ENCODE peak calls at places on chromosomes 11 and 22, in seven cellular contexts. U is stimulated activated CD4-positive, alpha-beta T cell treated with anti-CD3 and anti-CD28 coated beads, Interleukin-2, amount 100 ng/mL, for 48 hours; D is fibroblast of lung; X is HT1080; S is activated naive CD4-positive, alpha-beta T cell treated with anti-CD3 and anti-CD28 coated beads, Interleukin-2, amount 10 ng/mL, durations not matched to agents 7 days and 5 days; I is kidney glomerular epithelial cell; L is lower leg skin. E is an unnamed sample.

GRCh38 chr11:116481126-116481644 is 291.6 kb downstream of the BUD13 start:
- DNase-seq in S (no peak), U (no peak), D (no peak), X (no peak), L (no peak), I (no peak), E (no peak)

GRCh38 chr11:123246749-123247497 is 51.9 kb upstream of the CLMP start:
- DNase-seq in D (peak; percentile 64), X (peak; percentile 71), I (peak; percentile 56), L (peak; percentile 58), S (peak; percentile 89), U (peak; percentile 84), E (peak; percentile 77)

GRCh38 chr11:32056445-32056844 is 34.4 kb upstream of the RCN1 start:
- DNase-seq in U (no peak), X (peak; percentile 89), S (no peak), I (no peak), D (peak; percentile 67), L (peak; percentile 17), E (no peak)

GRCh38 chr22:17788528-17789378 is 14.5 kb upstream of the BID start:
- DNase-seq in S (no peak), I (no peak), X (no peak), D (no peak), L (no peak), U (no peak), E (no peak)

GRCh38 chr11:85699957-85700741 is 14.2 kb upstream of the CCDC89 start:
- DNase-seq in X (no peak), S (no peak), D (no peak), I (no peak), U (no peak), L (no peak), E (no peak)

GRCh38 chr11:444397-445144 is 2.8 kb upstream of the ANO9 start:
- DNase-seq in X (no peak), I (peak; percentile 12), U (no peak), D (peak; percentile 34), S (no peak), L (peak; percentile 40), E (no peak)

GRCh38 chr22:31532060-31532459 is 35.7 kb downstream of the SFI1 start:
- DNase-seq in U (no peak), S (no peak), X (no peak), L (no peak), I (no peak), D (peak; percentile 59), E (no peak)

GRCh38 chr11:128776434-128777284 is 82.8 kb downstream of the FLI1 start:
- DNase-seq in X (no peak), U (peak; percentile 41), D (peak; percentile 45), L (no peak), I (no peak), S (peak; percentile 33), E (no peak)

GRCh38 chr11:21814169-21814568 is 378.7 kb upstream of the ANO5 start:
- DNase-seq in X (peak; percentile 88), S (no peak), I (no peak), D (peak; percentile 2), U (no peak), L (no peak), E (no peak)

GRCh38 chr11:123755344-123755743 is 1.0 kb upstream of the OR6X1 start:
- DNase-seq in X (no peak), U (no peak), L (no peak), D (no peak), I (no peak), S (no peak), E (no peak)

GRCh38 chr22:46432164-46433068 is 96.9 kb downstream of the TRMU start:
- DNase-seq in S (peak; percentile 73), I (no peak), L (no peak), X (no peak), D (no peak), U (peak; percentile 4), E (no peak)

GRCh38 chr22:46653596-46653995 is 33.4 kb downstream of the GRAMD4 start:
- DNase-seq in U (peak; percentile 24), X (no peak), I (no peak), L (no peak), D (no peak), S (no peak), E (no peak)

GRCh38 chr11:125091247-125091876 is 20.1 kb downstream of the TMEM218 start:
- DNase-seq in S (no peak), X (peak; percentile 70), U (no peak), D (peak; percentile 71), I (peak; percentile 82), L (no peak), E (no peak)

GRCh38 chr11:130480166-130480565 is 31.7 kb downstream of the ADAMTS15 start:
- DNase-seq in X (no peak), U (no peak), S (no peak), I (no peak), D (peak; percentile 92), L (no peak), E (no peak)

GRCh38 chr11:64971421-64972233 is at the start of gene MAJIN:
- DNase-seq in U (peak; percentile 89), S (peak; percentile 89), D (peak; percentile 50), I (peak; percentile 6), X (no peak), L (peak; percentile 49), E (peak; percentile 86)

GRCh38 chr22:35582861-35583670 is 34.1 kb downstream of the MB start:
- DNase-seq in S (peak; percentile 64), I (peak; percentile 72), D (peak; percentile 53), L (peak; percentile 34), X (peak; percentile 70), U (peak; percentile 44), E (peak; percentile 62)

GRCh38 chr11:50037282-50037681 is 4.6 kb downstream of the OR4C45 start:
- DNase-seq in D (no peak), L (no peak), S (no peak), I (no peak), U (no peak), X (no peak), E (no peak)

GRCh38 chr11:14894657-14895598 is 2.9 kb upstream of the CYP2R1 start:
- DNase-seq in L (peak; percentile 60), D (no peak), S (peak; percentile 30), I (no peak), U (no peak), X (no peak), E (peak; percentile 61)

GRCh38 chr11:125457814-125458343 is 38.2 kb downstream of the FEZ1 start:
- DNase-seq in S (no peak), U (no peak), I (no peak), L (peak; percentile 23), D (peak; percentile 91), X (peak; percentile 15), E (no peak)

GRCh38 chr11:64371201-64371600 is 12.2 kb downstream of the RPS6KA4 start:
- DNase-seq in U (no peak), L (no peak), X (no peak), S (no peak), I (no peak), D (no peak), E (no peak)

GRCh38 chr22:17086750-17087149 is 1.9 kb downstream of the IL17RA start:
- DNase-seq in L (no peak), X (no peak), D (no peak), S (peak; percentile 32), I (no peak), U (no peak), E (peak; percentile 41)

GRCh38 chr11:29018631-29019030 is 910.4 kb downstream of the METTL15 start:
- DNase-seq in D (peak; percentile 96), S (no peak), X (peak; percentile 77), L (no peak), U (no peak), I (peak; percentile 86), E (no peak)

GRCh38 chr11:22795914-22796313 is 33.7 kb downstream of the SVIP start:
- DNase-seq in S (no peak), U (no peak), X (peak; percentile 65), I (no peak), D (no peak), L (no peak), E (no peak)

GRCh38 chr22:38040953-38041759 is 16.0 kb upstream of the PICK1 start:
- DNase-seq in U (no peak), X (peak; percentile 20), L (no peak), S (no peak), D (peak; percentile 50), I (no peak), E (no peak)